ENCODE peak calls at places on chromosomes 2 and 18, in six cellular contexts. One of them, this sample, is unnamed.

GRCh38 chr2:160582481-160583161 is 89.0 kb upstream of the RBMS1 start:
- DNase-seq in A549: peak; percentile 67
- DNase-seq in HepG2: no peak
- DNase-seq in K562: no peak
- DNase-seq in endothelial cell of umbilical vein: no peak
- DNase-seq in GM12878: no peak
- DNase-seq in this sample: no peak

GRCh38 chr2:104866883-104867350 is 13.0 kb downstream of the POU3F3 start:
- DNase-seq in A549: no peak
- DNase-seq in HepG2: no peak
- DNase-seq in K562: no peak
- DNase-seq in endothelial cell of umbilical vein: no peak
- DNase-seq in GM12878: no peak
- DNase-seq in this sample: no peak

GRCh38 chr2:144510206-144510991 is 9.5 kb downstream of the ZEB2 start:
- DNase-seq in A549: no peak
- DNase-seq in HepG2: peak; percentile 45
- DNase-seq in K562: no peak
- DNase-seq in endothelial cell of umbilical vein: peak; percentile 20
- DNase-seq in GM12878: peak; percentile 19
- DNase-seq in this sample: no peak

GRCh38 chr2:27833931-27834330 is 56.3 kb downstream of the RBKS start:
- DNase-seq in A549: no peak
- DNase-seq in HepG2: no peak
- DNase-seq in K562: no peak
- DNase-seq in endothelial cell of umbilical vein: no peak
- DNase-seq in GM12878: no peak
- DNase-seq in this sample: no peak

GRCh38 chr2:200086911-200087310 is 131.5 kb downstream of the MAIP1 start:
- DNase-seq in A549: no peak
- DNase-seq in HepG2: no peak
- DNase-seq in K562: no peak
- DNase-seq in endothelial cell of umbilical vein: no peak
- DNase-seq in GM12878: no peak
- DNase-seq in this sample: no peak

GRCh38 chr2:219087371-219087770 is 26.6 kb upstream of the IHH start:
- DNase-seq in A549: no peak
- DNase-seq in HepG2: no peak
- DNase-seq in K562: no peak
- DNase-seq in endothelial cell of umbilical vein: no peak
- DNase-seq in GM12878: no peak
- DNase-seq in this sample: no peak

GRCh38 chr2:112304298-112304941 is 29.0 kb downstream of the ZC3H6 start:
- DNase-seq in A549: no peak
- DNase-seq in HepG2: no peak
- DNase-seq in K562: no peak
- DNase-seq in endothelial cell of umbilical vein: no peak
- DNase-seq in GM12878: peak; percentile 15
- DNase-seq in this sample: no peak

GRCh38 chr2:239465017-239466001 is 64.5 kb upstream of the HDAC4 start:
- DNase-seq in A549: peak; percentile 50
- DNase-seq in HepG2: no peak
- DNase-seq in K562: no peak
- DNase-seq in endothelial cell of umbilical vein: no peak
- DNase-seq in GM12878: no peak
- DNase-seq in this sample: peak; percentile 22

GRCh38 chr2:58920001-58920400 is 678.9 kb upstream of the FANCL start:
- DNase-seq in A549: no peak
- DNase-seq in HepG2: no peak
- DNase-seq in K562: no peak
- DNase-seq in endothelial cell of umbilical vein: no peak
- DNase-seq in GM12878: no peak
- DNase-seq in this sample: no peak
- TF ChIP-seq CTCF in A549: no peak
- TF ChIP-seq CTCF in HepG2: no peak
- TF ChIP-seq CTCF in K562: no peak
- TF ChIP-seq CTCF in endothelial cell of umbilical vein: no peak
- TF ChIP-seq CTCF in GM12878: no peak
- TF ChIP-seq CTCF in this sample: no peak

GRCh38 chr2:106977707-106978106 is 91.7 kb upstream of the ST6GAL2 start:
- DNase-seq in A549: no peak
- DNase-seq in HepG2: no peak
- DNase-seq in K562: no peak
- DNase-seq in endothelial cell of umbilical vein: no peak
- DNase-seq in GM12878: no peak
- DNase-seq in this sample: no peak
- TF ChIP-seq MYC in A549: no peak
- TF ChIP-seq MYC in HepG2: no peak
- TF ChIP-seq MYC in K562: no peak
- TF ChIP-seq MYC in endothelial cell of umbilical vein: no peak
- TF ChIP-seq MYC in GM12878: no peak
- TF ChIP-seq MYC in this sample: no peak

DNA sequence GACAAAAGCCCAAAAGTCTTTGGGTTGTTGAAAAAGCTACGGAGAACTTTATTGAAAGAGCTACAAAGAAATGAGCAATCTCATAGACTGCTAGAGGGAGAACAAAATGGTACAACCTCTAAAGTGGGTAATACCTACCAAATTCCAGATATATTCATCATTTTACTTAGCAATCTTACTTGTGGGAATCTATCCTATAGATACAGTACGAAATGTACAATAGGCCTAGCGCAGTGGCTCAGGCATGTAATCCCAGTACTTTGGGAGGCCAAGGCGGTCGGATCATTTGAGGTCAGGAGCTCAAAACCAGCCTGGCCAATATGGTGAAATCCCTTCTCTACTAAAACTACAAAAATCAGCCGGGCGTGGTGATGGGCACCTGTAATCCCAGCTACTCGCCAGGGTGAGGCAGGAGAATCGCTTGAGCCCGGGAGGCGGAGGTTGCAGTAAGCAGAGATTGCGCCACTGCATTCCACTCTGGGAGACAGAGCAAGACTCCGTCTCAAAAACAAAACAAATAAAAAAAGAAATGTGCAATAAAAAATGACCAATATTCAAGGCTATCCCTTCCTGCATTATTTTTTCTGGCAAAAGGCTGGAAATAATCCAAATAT is 10.1 kb downstream of the EXOC6B start:
- DNase-seq in A549: peak; percentile 87
- DNase-seq in HepG2: peak; percentile 83
- DNase-seq in K562: no peak
- DNase-seq in endothelial cell of umbilical vein: no peak
- DNase-seq in GM12878: no peak
- DNase-seq in this sample: peak; percentile 20
- TF ChIP-seq CTCF in A549: peak; percentile 55
- TF ChIP-seq CTCF in HepG2: peak; percentile 73
- TF ChIP-seq CTCF in K562: peak; percentile 47
- TF ChIP-seq CTCF in endothelial cell of umbilical vein: no peak
- TF ChIP-seq CTCF in GM12878: no peak
- TF ChIP-seq CTCF in this sample: no peak

DNA sequence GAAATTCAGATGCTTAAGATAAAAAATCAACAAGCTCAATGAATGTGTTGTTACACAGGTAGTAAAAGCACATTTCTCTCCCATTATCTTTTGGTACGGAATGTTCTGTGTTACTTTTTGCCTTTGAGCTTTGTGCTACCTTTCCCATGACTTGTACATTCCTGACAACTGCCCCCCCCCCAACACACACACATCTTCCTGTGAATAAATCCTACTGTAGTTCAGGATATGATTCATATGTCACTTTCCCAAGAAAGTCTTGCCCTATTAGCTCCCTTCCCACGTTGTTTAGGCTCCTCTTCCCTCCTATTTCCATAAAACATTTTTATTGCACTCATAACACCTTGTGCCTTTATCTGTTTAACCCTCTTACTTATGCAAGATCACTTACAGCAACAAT is 442.6 kb upstream of the LRATD1 start:
- DNase-seq in A549: no peak
- DNase-seq in HepG2: no peak
- DNase-seq in K562: no peak
- DNase-seq in endothelial cell of umbilical vein: no peak
- DNase-seq in GM12878: no peak
- DNase-seq in this sample: no peak
- TF ChIP-seq MYC in A549: no peak
- TF ChIP-seq MYC in HepG2: no peak
- TF ChIP-seq MYC in K562: no peak
- TF ChIP-seq MYC in endothelial cell of umbilical vein: no peak
- TF ChIP-seq MYC in GM12878: no peak
- TF ChIP-seq MYC in this sample: no peak

DNA sequence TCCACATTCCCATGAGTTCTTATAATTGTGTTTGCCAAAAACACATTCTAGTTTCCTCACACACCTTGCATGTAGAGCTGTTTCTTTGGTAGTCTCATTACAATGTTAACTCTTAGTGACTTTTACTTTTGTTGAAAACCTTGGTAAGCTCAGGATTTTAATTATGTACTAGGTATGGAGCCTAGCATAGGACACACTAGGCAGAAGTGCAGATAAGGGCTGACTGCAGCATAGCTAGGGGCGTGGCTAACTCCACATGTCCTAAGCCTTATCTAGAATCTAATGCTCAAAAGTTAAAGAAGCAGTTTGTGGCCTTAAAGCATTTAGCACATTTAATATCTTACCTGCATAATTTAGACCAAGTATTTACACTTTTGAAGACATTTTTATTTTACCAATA is 153.7 kb upstream of the FBXO11 start:
- DNase-seq in A549: no peak
- DNase-seq in HepG2: no peak
- DNase-seq in K562: peak; percentile 24
- DNase-seq in endothelial cell of umbilical vein: no peak
- DNase-seq in GM12878: no peak
- DNase-seq in this sample: no peak
- TF ChIP-seq CTCF in A549: no peak
- TF ChIP-seq CTCF in HepG2: no peak
- TF ChIP-seq CTCF in K562: no peak
- TF ChIP-seq CTCF in endothelial cell of umbilical vein: no peak
- TF ChIP-seq CTCF in GM12878: no peak
- TF ChIP-seq CTCF in this sample: no peak

GRCh38 chr18:44946529-44947113 is 265.9 kb downstream of the SETBP1 start:
- DNase-seq in A549: no peak
- DNase-seq in HepG2: no peak
- DNase-seq in K562: no peak
- DNase-seq in endothelial cell of umbilical vein: no peak
- DNase-seq in GM12878: no peak
- DNase-seq in this sample: no peak

GRCh38 chr18:44943201-44943881 is 262.7 kb downstream of the SETBP1 start:
- DNase-seq in A549: no peak
- DNase-seq in HepG2: no peak
- DNase-seq in K562: no peak
- DNase-seq in endothelial cell of umbilical vein: no peak
- DNase-seq in GM12878: no peak
- DNase-seq in this sample: no peak

GRCh38 chr18:44949967-44950366 is 269.3 kb downstream of the SETBP1 start:
- DNase-seq in A549: no peak
- DNase-seq in HepG2: no peak
- DNase-seq in K562: no peak
- DNase-seq in endothelial cell of umbilical vein: no peak
- DNase-seq in GM12878: no peak
- DNase-seq in this sample: no peak

GRCh38 chr18:44942073-44942472 is 261.4 kb downstream of the SETBP1 start:
- DNase-seq in A549: no peak
- DNase-seq in HepG2: no peak
- DNase-seq in K562: no peak
- DNase-seq in endothelial cell of umbilical vein: no peak
- DNase-seq in GM12878: no peak
- DNase-seq in this sample: no peak

DNA sequence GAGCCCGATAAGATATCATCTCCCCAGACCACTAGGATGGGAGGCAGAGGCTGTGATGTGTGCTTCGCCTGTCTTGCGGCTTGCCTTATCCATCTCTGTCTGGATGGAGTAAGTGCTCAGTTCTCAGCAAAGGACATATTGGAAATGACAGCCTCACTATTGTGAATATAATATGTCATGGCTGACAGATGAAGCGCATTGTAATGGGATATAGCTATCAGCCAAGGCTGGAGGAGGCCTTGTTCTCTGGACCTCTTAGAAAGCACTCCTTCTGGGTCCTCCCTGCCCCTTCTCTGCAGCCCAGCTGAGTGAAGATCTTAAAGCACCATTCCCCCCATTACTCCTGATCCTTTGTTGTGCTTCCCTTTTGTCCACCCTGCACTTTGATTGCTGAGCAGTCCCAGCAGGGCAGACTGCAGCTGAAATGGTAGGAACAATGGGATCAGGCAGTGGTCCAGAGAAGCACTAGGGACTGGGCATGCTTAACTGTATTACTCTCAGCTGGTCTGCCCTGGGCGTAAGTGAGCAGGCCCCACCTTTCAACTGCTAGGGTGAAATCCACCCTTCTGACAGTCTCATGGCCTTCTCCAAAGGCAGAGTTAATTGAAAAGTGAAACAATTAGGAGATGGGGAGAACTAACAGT is 265.3 kb downstream of the SETBP1 start:
- DNase-seq in A549: no peak
- DNase-seq in HepG2: no peak
- DNase-seq in K562: no peak
- DNase-seq in endothelial cell of umbilical vein: no peak
- DNase-seq in GM12878: no peak
- DNase-seq in this sample: no peak
- TF ChIP-seq MYC in A549: no peak
- TF ChIP-seq MYC in HepG2: no peak
- TF ChIP-seq MYC in K562: no peak
- TF ChIP-seq MYC in endothelial cell of umbilical vein: no peak
- TF ChIP-seq MYC in GM12878: no peak
- TF ChIP-seq MYC in this sample: no peak